ENCODE peak calls at places on chromosome 19, in four cellular contexts. K is stimulated activated naive B cell treated with anti-CD40 and anti-IgM and Interleukin-4, amounts not matched to agents 10 μg/mL and 1 μg/mL and 100 μg/mL, for 72 hours; Y is GDM1; Z is K562. B is an unnamed sample.

GRCh38 chr19:50832666-50833065 is 708 bp downstream of the KLK15 start:
- DNase-seq in K (no peak), Z (no peak), Y (no peak), B (no peak)

GRCh38 chr19:2517881-2518601 is 42.1 kb downstream of the GADD45B start:
- DNase-seq in Z (no peak), Y (no peak), K (no peak), B (no peak)

GRCh38 chr19:5148794-5149190 is 179.9 kb downstream of the KDM4B start:
- DNase-seq in Z (no peak), K (no peak), Y (no peak), B (no peak)

GRCh38 chr19:10740798-10741197 is 22.9 kb downstream of the DNM2 start:
- DNase-seq in K (no peak), Z (peak), Y (no peak), B (no peak)

GRCh38 chr19:7545295-7545694 is 9.8 kb downstream of the PNPLA6 start:
- DNase-seq in Y (no peak), K (no peak), Z (no peak), B (no peak)

GRCh38 chr19:29311391-29311790 is 98.4 kb upstream of the UQCRFS1 start:
- DNase-seq in Y (no peak), Z (no peak), K (no peak), B (no peak)

GRCh38 chr19:18425515-18426415 is 6.6 kb downstream of the SSBP4 start:
- DNase-seq in K (no peak), Y (no peak), Z (no peak), B (no peak)

GRCh38 chr19:9673912-9674668 is 810 bp downstream of the ZNF562 start:
- DNase-seq in Z (no peak), K (peak), Y (no peak), B (peak)

GRCh38 chr19:18700501-18701249 is 17.2 kb downstream of the CRTC1 start:
- DNase-seq in K (peak), Y (no peak), Z (peak), B (peak)

GRCh38 chr19:37986048-37986750 is 79.2 kb downstream of the SIPA1L3 start:
- DNase-seq in Z (no peak), Y (peak), K (peak), B (no peak)

GRCh38 chr19:18620311-18620710 is 7.6 kb downstream of the TMEM59L start:
- DNase-seq in Y (no peak), Z (no peak), K (no peak), B (no peak)

GRCh38 chr19:10086032-10086903 is at the start of gene SHFL:
- DNase-seq in Y (peak), Z (peak), K (peak), B (peak)

GRCh38 chr19:38769635-38770211 is 3.6 kb downstream of the LGALS7 start:
- DNase-seq in K (peak), Y (no peak), Z (peak), B (peak)

GRCh38 chr19:34184880-34185491 is 12.7 kb downstream of the LSM14A start:
- DNase-seq in K (no peak), Y (no peak), Z (no peak), B (no peak)

GRCh38 chr19:750640-751423 is at the start of gene MISP:
- DNase-seq in Z (peak), Y (no peak), K (no peak), B (no peak)

GRCh38 chr19:16886305-16886880 is 2.4 kb upstream of the F2RL3 start:
- DNase-seq in Y (no peak), K (no peak), Z (no peak), B (no peak)

GRCh38 chr19:39342647-39343305 is 555 bp downstream of the SAMD4B start:
- DNase-seq in Y (no peak), Z (peak), K (no peak), B (no peak)

GRCh38 chr19:39277598-39277997 is 9.4 kb downstream of the IFNL2 start:
- DNase-seq in K (no peak), Z (no peak), Y (no peak), B (no peak)

GRCh38 chr19:45764487-45764886 is 4.6 kb downstream of the SIX5 start:
- DNase-seq in Z (no peak), K (no peak), Y (no peak), B (no peak)

GRCh38 chr19:44816301-44816700 is 7.4 kb downstream of the BCAM start:
- DNase-seq in Z (no peak), Y (no peak), K (no peak), B (no peak)

GRCh38 chr19:4208385-4209094 is 20.8 kb upstream of the EBI3 start:
- DNase-seq in Z (peak), K (no peak), Y (no peak), B (no peak)

GRCh38 chr19:46786236-46787039 is 2.0 kb downstream of the SLC1A5 start:
- DNase-seq in Z (peak), K (peak), Y (peak), B (peak)

GRCh38 chr19:10454267-10454666 is 33.9 kb downstream of the PDE4A start:
- DNase-seq in Y (no peak), Z (peak), K (no peak), B (peak)

GRCh38 chr19:12880551-12881171 is 588 bp downstream of the DNASE2 start:
- DNase-seq in K (peak), Z (no peak), Y (no peak), B (peak)

GRCh38 chr19:15288146-15288963 is 44.0 kb downstream of the BRD4 start:
- DNase-seq in Z (no peak), K (peak), Y (no peak), B (no peak)

GRCh38 chr19:17454579-17454978 is 6.1 kb upstream of the TMEM221 start:
- DNase-seq in K (no peak), Z (no peak), Y (no peak), B (no peak)

GRCh38 chr19:13859361-13859880 is 17.5 kb upstream of the NANOS3 start:
- DNase-seq in K (no peak), Y (no peak), Z (no peak), B (peak)

GRCh38 chr19:42469311-42470239 is 26.8 kb upstream of the CXCL17 start:
- DNase-seq in Z (no peak), K (no peak), Y (no peak), B (no peak)

B was measured in erythroblast.